ENCODE peak calls at places on chromosomes 5 and 9, in seven cellular contexts. A is left lung, L is prostate gland, S is tibial artery, K is colonic mucosa, X is body of pancreas, Q is ovary. C is an unnamed sample. For H3K9me3, the result is how much of the 10 kb centered on the place peaks cover.

GRCh38 chr5:110817437-110817836 is 78.6 kb downstream of the SLC25A46 start:
- DNase-seq in Q (no peak), L (no peak), A (no peak), S (no peak), K (no peak), X (no peak), C (no peak)

GRCh38 chr5:139639619-139640431 is 8.3 kb upstream of the CXXC5 start:
- DNase-seq in Q (no peak), X (peak), A (no peak), L (no peak), S (no peak), K (peak), C (no peak)

GRCh38 chr5:68419101-68419636 is 203.6 kb downstream of the PIK3R1 start:
- DNase-seq in L (no peak), K (no peak), Q (no peak), X (no peak), A (no peak), S (no peak), C (no peak)

GRCh38 chr5:9361835-9362234 is 184.0 kb downstream of the SEMA5A start:
- DNase-seq in L (peak), A (no peak), Q (no peak), S (no peak), X (peak), K (peak), C (peak)

GRCh38 chr5:143051244-143052058 is 281.3 kb downstream of the ARHGAP26 start:
- DNase-seq in X (peak), L (peak), A (no peak), K (no peak), S (no peak), Q (peak), C (no peak)

GRCh38 chr9:134424818-134425217 is 98.6 kb downstream of the RXRA start:
- DNase-seq in X (no peak), L (no peak), Q (no peak), K (no peak), S (no peak), A (no peak), C (no peak)

GRCh38 chr5:73171495-73171894 is 1.5 kb upstream of the TMEM174 start:
- DNase-seq in L (no peak), A (no peak), Q (no peak), K (no peak), X (no peak), S (no peak), C (no peak)

GRCh38 chr5:38467353-38468040 is 88.9 kb downstream of the LIFR start:
- DNase-seq in Q (peak), L (no peak), K (no peak), X (no peak), S (peak), A (no peak), C (no peak)

GRCh38 chr5:127521138-127521770 is 3.8 kb downstream of the PRRC1 start:
- DNase-seq in A (no peak), Q (no peak), K (no peak), S (no peak), L (no peak), X (no peak), C (no peak)

GRCh38 chr5:56616454-56617160 is 198.7 kb upstream of the MAP3K1 start:
- DNase-seq in K (no peak), S (no peak), Q (no peak), A (no peak), X (no peak), L (peak), C (no peak)

GRCh38 chr5:168770036-168770498 is 190.9 kb upstream of the PANK3 start:
- DNase-seq in L (no peak), Q (no peak), X (no peak), S (no peak), A (no peak), K (no peak), C (no peak)

GRCh38 chr9:132031869-132032583 is 47.6 kb downstream of the MED27 start:
- DNase-seq in Q (no peak), S (no peak), X (no peak), K (no peak), A (no peak), L (no peak), C (no peak)

GRCh38 chr9:132027752-132028666 is 51.7 kb downstream of the MED27 start:
- DNase-seq in Q (no peak), A (no peak), X (no peak), L (peak), K (no peak), S (no peak), C (no peak)

GRCh38 chr9:132030626-132031325 is 48.9 kb downstream of the MED27 start:
- DNase-seq in A (no peak), K (no peak), Q (no peak), X (no peak), L (no peak), S (no peak), C (no peak)

GRCh38 chr9:132032584-132032945 is 47.1 kb downstream of the MED27 start:
- DNase-seq in X (no peak), Q (no peak), S (no peak), A (no peak), K (no peak), L (no peak), C (no peak)

DNA sequence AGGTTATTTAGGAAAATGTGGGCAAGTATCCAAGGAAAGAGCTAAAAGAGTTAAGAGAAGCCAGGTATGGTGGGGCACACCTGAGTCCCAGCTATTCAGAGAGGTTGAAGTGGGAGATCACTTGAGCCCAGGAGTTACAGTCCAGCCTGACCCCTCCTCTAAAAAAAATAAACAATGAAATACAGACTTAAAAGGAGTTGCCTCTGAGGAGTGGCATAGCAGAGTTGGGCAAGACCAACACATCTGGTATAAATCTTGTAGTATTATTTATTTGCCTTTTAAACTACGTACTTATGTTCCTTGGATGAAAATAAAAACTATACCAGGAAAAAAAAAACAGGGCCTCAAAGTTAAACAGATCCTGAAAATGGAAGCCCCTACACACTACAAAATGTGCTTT is 48.2 kb downstream of the MED27 start:
- DNase-seq in L (no peak), Q (no peak), S (no peak), A (no peak), X (no peak), K (no peak), C (no peak)
- H3K27ac ChIP-seq in L (no peak), Q (no peak), S (no peak), A (no peak), X (no peak), K (no peak), C (no peak)

GRCh38 chr5:93575466-93575865 is 5.6 kb downstream of the NR2F1-AS1 start:
- DNase-seq in A (no peak), S (no peak), K (no peak), X (no peak), Q (no peak), L (no peak), C (no peak)
- TF ChIP-seq CTCF in A (no peak), S (no peak), K (no peak), X (no peak), Q (no peak), L (no peak), C (no peak)

DNA sequence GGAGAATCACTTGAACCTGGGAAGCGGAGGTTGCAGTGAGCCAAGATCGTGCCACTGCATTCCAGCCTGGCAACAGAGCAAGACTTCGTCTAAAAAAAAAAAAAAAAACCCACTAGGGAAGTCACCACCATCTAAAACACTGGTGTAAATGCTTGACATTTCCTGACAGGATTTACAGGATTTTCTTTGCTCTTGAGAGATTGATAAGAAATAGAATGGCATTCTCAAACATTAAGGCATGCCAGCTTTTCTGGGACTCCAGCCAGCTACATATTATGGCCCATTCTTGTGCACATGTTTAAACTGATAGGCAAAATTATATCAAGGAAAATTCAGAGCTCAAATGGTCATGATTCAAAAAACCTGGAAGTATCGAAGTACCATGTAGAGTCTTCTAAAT is 28.7 kb downstream of the GTF3C4 start:
- DNase-seq in S (no peak), L (peak), Q (no peak), K (peak), X (peak), A (no peak), C (no peak)
- H3K9me3 ChIP-seq in S (under half), L (under half), Q (under half), K (under half), X (under half), A (under half), C (under half)

GRCh38 chr5:57937501-57937900 is 454.9 kb upstream of the ACTBL2 start:
- DNase-seq in Q (no peak), S (no peak), X (no peak), L (no peak), K (no peak), A (no peak), C (no peak)
- H3K27ac ChIP-seq in Q (no peak), S (no peak), X (no peak), L (no peak), K (no peak), A (no peak), C (no peak)

DNA sequence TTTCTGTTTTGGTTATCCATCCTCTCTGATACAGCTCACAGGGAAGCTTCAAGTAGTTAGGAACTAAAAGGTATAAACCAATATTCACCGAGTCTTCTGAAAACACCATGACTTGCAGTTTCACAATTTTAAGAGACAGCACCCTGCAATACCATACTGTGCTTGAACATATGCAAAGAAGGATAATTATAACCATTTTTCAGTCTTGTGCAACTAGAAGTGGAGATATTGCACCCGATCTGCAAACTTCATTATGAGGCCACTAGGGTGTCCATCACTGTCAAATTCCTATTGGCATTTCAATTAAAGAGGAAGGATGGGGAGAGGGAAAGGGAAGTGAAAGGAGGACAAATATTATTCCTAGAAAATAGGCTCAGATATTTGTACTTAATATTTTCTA is 32.4 kb upstream of the CEP120 start:
- DNase-seq in S (no peak), K (no peak), X (no peak), Q (no peak), A (no peak), L (no peak), C (no peak)
- TF ChIP-seq CTCF in S (no peak), K (no peak), X (no peak), Q (no peak), A (no peak), L (no peak), C (no peak)

GRCh38 chr9:90767523-90768100 is 34.0 kb upstream of the SYK start:
- DNase-seq in S (no peak), Q (no peak), A (no peak), L (no peak), K (no peak), X (no peak), C (no peak)
- H3K9me3 ChIP-seq in S (under half), Q (under half), A (under half), L (under half), K (under half), X (under half), C (under half)

GRCh38 chr5:43699910-43700309 is 96.9 kb downstream of the NNT start:
- DNase-seq in Q (no peak), K (no peak), S (no peak), X (no peak), A (no peak), L (no peak), C (no peak)

GRCh38 chr5:43691893-43692292 is 88.9 kb downstream of the NNT start:
- DNase-seq in Q (no peak), X (no peak), S (no peak), A (no peak), L (no peak), K (no peak), C (no peak)

GRCh38 chr5:43691275-43691674 is 88.3 kb downstream of the NNT start:
- DNase-seq in K (no peak), L (no peak), A (no peak), Q (no peak), X (no peak), S (no peak), C (no peak)

DNA sequence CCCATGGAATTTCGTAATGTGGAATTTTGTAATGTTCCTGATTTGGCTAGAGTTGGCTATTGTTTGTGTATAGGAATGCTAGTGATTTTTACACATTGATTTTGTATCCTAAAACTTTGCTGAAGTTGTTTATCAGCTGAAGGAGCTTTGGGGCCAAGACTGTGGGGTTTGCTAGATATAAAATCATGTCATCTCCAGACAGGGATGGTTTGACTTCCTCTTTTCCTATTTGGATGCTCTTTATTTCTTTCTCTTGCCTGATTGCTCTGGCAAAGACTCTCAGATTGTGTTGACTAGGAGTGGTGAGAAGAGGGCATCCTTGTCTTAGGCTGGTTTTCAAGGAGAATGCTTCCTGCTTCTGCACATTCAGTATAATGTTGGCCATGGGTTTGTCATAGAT is 91.0 kb downstream of the NNT start:
- DNase-seq in L (no peak), S (no peak), X (no peak), K (no peak), A (no peak), Q (no peak), C (no peak)
- H3K27ac ChIP-seq in L (no peak), S (no peak), X (no peak), K (no peak), A (no peak), Q (no peak), C (no peak)

DNA sequence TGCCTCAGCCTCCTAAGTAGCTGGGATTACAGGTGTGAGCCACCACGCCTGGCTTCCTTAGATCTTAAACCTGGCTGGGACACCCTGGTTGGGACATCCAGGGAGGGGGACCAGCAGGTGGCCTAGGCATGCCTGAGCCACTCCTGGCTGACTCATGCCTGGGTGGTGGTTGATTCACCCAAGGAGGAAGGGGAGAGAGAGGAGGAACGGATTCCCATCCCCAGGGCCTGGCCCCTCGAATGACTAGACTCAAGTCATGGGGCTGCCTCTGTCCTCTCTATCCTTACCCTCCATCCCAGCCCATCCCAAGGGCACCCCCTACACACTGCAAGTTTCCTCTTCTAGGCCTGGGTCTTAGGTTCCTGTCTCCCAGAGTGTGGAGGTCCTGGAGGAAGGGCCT is 12.7 kb downstream of the EEIG1 start:
- DNase-seq in S (no peak), A (peak), Q (no peak), X (no peak), L (no peak), K (peak), C (no peak)
- TF ChIP-seq CTCF in S (no peak), A (no peak), Q (no peak), X (no peak), L (no peak), K (no peak), C (no peak)

GRCh38 chr5:29587806-29588205 is 1605.7 kb upstream of the CDH6 start:
- DNase-seq in A (no peak), S (no peak), L (no peak), K (no peak), Q (no peak), X (no peak), C (no peak)
- H3K9me3 ChIP-seq in A (under half), S (under half), L (under half), K (under half), Q (under half), X (under half), C (under half)

C was measured in CD4-positive, alpha-beta T cell.